ENCODE peak calls at places on chromosomes 1 and 21, in four cellular contexts. K is GM12865, J is posterior cingulate gyrus, Z is activated T-cell treated with anti-CD3 and anti-CD28 coated beads for 48 hours. M is an unnamed sample.
A peak's percentile ranks its signal among the peaks of the same experiment; 100 is the strongest.

GRCh38 chr1:172350781-172351180 is 69.7 kb upstream of the C1orf105 start:
- DNase-seq in K (no peak), J (no peak), Z (no peak), M (no peak)

GRCh38 chr1:163436133-163436532 is 114.4 kb downstream of the NUF2 start:
- DNase-seq in K (no peak), J (peak; percentile 68), Z (no peak), M (no peak)

GRCh38 chr1:51736702-51737101 is 119.8 kb downstream of the OSBPL9 start:
- DNase-seq in K (peak; percentile 53), J (no peak), Z (no peak), M (no peak)

GRCh38 chr1:210647406-210648333 is 319.0 kb downstream of the HHAT start:
- DNase-seq in K (no peak), J (no peak), Z (no peak), M (no peak)

GRCh38 chr1:234437423-234438171 is 41.4 kb downstream of the TARBP1 start:
- DNase-seq in K (no peak), J (peak; percentile 58), Z (no peak), M (peak; percentile 59)

GRCh38 chr1:30111431-30111830 is 612.0 kb downstream of the MATN1 start:
- DNase-seq in K (peak; percentile 33), J (peak; percentile 87), Z (peak; percentile 4), M (peak; percentile 27)

GRCh38 chr1:28341591-28341990 is 12.8 kb downstream of the MED18 start:
- DNase-seq in K (no peak), J (no peak), Z (no peak), M (no peak)

GRCh38 chr1:8661185-8662110 is 156.0 kb downstream of the RERE start:
- DNase-seq in K (peak; percentile 63), J (no peak), Z (no peak), M (no peak)

GRCh38 chr1:180382326-180383115 is 119.9 kb downstream of the ACBD6 start:
- DNase-seq in K (no peak), J (no peak), Z (no peak), M (no peak)

GRCh38 chr1:229199261-229199850 is 71.6 kb upstream of the RAB4A start:
- DNase-seq in K (no peak), J (no peak), Z (no peak), M (peak; percentile 72)

GRCh38 chr1:205517288-205517687 is 12.8 kb downstream of the CDK18 start:
- DNase-seq in K (no peak), J (no peak), Z (no peak), M (no peak)

GRCh38 chr1:154351363-154352068 is 26.2 kb downstream of the ATP8B2 start:
- DNase-seq in K (no peak), J (no peak), Z (no peak), M (peak; percentile 72)

GRCh38 chr1:145751491-145752021 is 32.3 kb downstream of the CD160 start:
- DNase-seq in K (no peak), J (no peak), Z (no peak), M (no peak)

GRCh38 chr1:43432907-43433306 is 20.8 kb downstream of the HYI start:
- DNase-seq in K (no peak), J (no peak), Z (no peak), M (no peak)

GRCh38 chr1:201460783-201461182 is 8.2 kb downstream of the PHLDA3 start:
- DNase-seq in K (no peak), J (no peak), Z (no peak), M (no peak)

GRCh38 chr1:32020338-32020737 is 6.7 kb downstream of the KHDRBS1 start:
- DNase-seq in K (no peak), J (no peak), Z (no peak), M (no peak)

GRCh38 chr1:164296172-164296571 is 262.8 kb upstream of the PBX1 start:
- DNase-seq in K (peak; percentile 16), J (no peak), Z (no peak), M (no peak)

GRCh38 chr1:112472142-112472541 is 36.6 kb upstream of the WNT2B start:
- DNase-seq in K (no peak), J (no peak), Z (no peak), M (no peak)

GRCh38 chr1:228166170-228166936 is 749 bp downstream of the IBA57 start:
- DNase-seq in K (peak; percentile 59), J (peak; percentile 84), Z (peak; percentile 53), M (peak; percentile 63)

GRCh38 chr1:193031431-193031830 is 27.7 kb downstream of the UCHL5 start:
- DNase-seq in K (no peak), J (no peak), Z (no peak), M (no peak)

GRCh38 chr21:35136586-35137254 is 87.6 kb upstream of the RUNX1 start:
- DNase-seq in K (no peak), J (no peak), Z (no peak), M (peak; percentile 31)

M was measured in stomach.